ENCODE peak calls at places on chromosomes 11 and 22, in six cellular contexts. N is OCI-LY7, X is GM23338, Q is hepatocyte, C is SK-N-SH, E is PC-3. K is an unnamed sample.
A peak's percentile ranks its signal among the peaks of the same experiment; 100 is the strongest.

GRCh38 chr11:123137496-123138270 is 57.4 kb downstream of the CLMP start:
- DNase-seq in X (peak; percentile 85), N (no peak), E (no peak), C (peak; percentile 85), Q (peak; percentile 66), K (peak; percentile 92)

GRCh38 chr11:121295246-121296007 is 2.9 kb downstream of the SC5D start:
- DNase-seq in E (no peak), X (no peak), N (no peak), C (no peak), Q (no peak), K (no peak)

GRCh38 chr22:23801886-23802377 is 15.2 kb downstream of the SMARCB1 start:
- DNase-seq in C (no peak), Q (no peak), N (no peak), X (no peak), E (no peak), K (no peak)

GRCh38 chr11:93686812-93687211 is 25.3 kb downstream of the CEP295 start:
- DNase-seq in N (no peak), E (no peak), Q (no peak), C (no peak), X (no peak), K (peak; percentile 73)

GRCh38 chr22:30565341-30565740 is 9.1 kb downstream of the GAL3ST1 start:
- DNase-seq in C (no peak), X (no peak), Q (no peak), E (no peak), N (no peak), K (peak; percentile 75)

GRCh38 chr11:100528872-100529416 is 158.1 kb upstream of the ARHGAP42 start:
- DNase-seq in X (no peak), C (no peak), Q (no peak), N (no peak), E (no peak), K (no peak)

GRCh38 chr22:49052560-49052959 is 775.1 kb downstream of the BRD1 start:
- DNase-seq in N (no peak), E (no peak), Q (no peak), X (no peak), C (no peak), K (no peak)

GRCh38 chr11:129951201-129951882 is 51.3 kb downstream of the PRDM10 start:
- DNase-seq in C (no peak), E (no peak), X (no peak), Q (no peak), N (peak; percentile 36), K (no peak)

GRCh38 chr22:19514831-19515565 is 9.2 kb downstream of the CLDN5 start:
- DNase-seq in E (no peak), C (no peak), Q (no peak), X (no peak), N (no peak), K (peak; percentile 36)

GRCh38 chr11:112835556-112835955 is 125.7 kb upstream of the NCAM1 start:
- DNase-seq in N (no peak), E (no peak), X (no peak), C (peak; percentile 45), Q (no peak), K (no peak)

GRCh38 chr22:19661156-19661555 is 53.1 kb upstream of the SEPTIN5 start:
- DNase-seq in E (no peak), X (no peak), C (no peak), N (no peak), Q (no peak), K (peak; percentile 41)

GRCh38 chr11:1090600-1091331 is 16.1 kb downstream of the MUC2 start:
- DNase-seq in X (no peak), N (no peak), Q (no peak), C (no peak), E (no peak), K (no peak)

GRCh38 chr11:17408641-17409040 is 20.2 kb upstream of the KCNJ11 start:
- DNase-seq in E (no peak), X (no peak), C (no peak), Q (no peak), N (no peak), K (no peak)

GRCh38 chr11:63614136-63614664 is at the start of gene PLAAT3:
- DNase-seq in X (peak; percentile 87), E (peak; percentile 77), N (no peak), Q (peak; percentile 81), C (peak; percentile 87), K (peak; percentile 61)

GRCh38 chr11:113006916-113007445 is 45.8 kb downstream of the NCAM1 start:
- DNase-seq in N (no peak), C (no peak), E (no peak), Q (no peak), X (no peak), K (no peak)

GRCh38 chr11:13391217-13391616 is 71.8 kb downstream of the BTBD10 start:
- DNase-seq in Q (no peak), C (no peak), N (no peak), E (no peak), X (no peak), K (no peak)

GRCh38 chr11:74771139-74771538 is 22.5 kb downstream of the RNF169 start:
- DNase-seq in C (no peak), N (no peak), Q (no peak), E (no peak), X (no peak), K (no peak)

GRCh38 chr11:17531071-17531817 is 13.0 kb downstream of the USH1C start:
- DNase-seq in Q (no peak), E (peak; percentile 11), N (no peak), C (no peak), X (no peak), K (no peak)

GRCh38 chr11:15903246-15903645 is 453.1 kb downstream of the SOX6 start:
- DNase-seq in E (no peak), X (no peak), Q (peak; percentile 32), N (no peak), C (peak; percentile 53), K (no peak)

GRCh38 chr11:27414644-27415043 is 51.6 kb upstream of the CCDC34 start:
- DNase-seq in Q (no peak), E (no peak), N (no peak), C (no peak), X (no peak), K (no peak)

GRCh38 chr11:65013130-65013691 is 749 bp upstream of the ARL2 start:
- DNase-seq in X (peak; percentile 94), C (peak; percentile 95), N (no peak), Q (peak; percentile 95), E (peak; percentile 92), K (peak; percentile 94)

GRCh38 chr11:133900176-133901105 is 55.1 kb upstream of the SPATA19 start:
- DNase-seq in X (no peak), C (no peak), N (no peak), E (no peak), Q (no peak), K (no peak)

GRCh38 chr11:87529486-87529885 is 491.8 kb downstream of the TMEM135 start:
- DNase-seq in Q (no peak), C (no peak), X (no peak), E (no peak), N (no peak), K (peak; percentile 41)

GRCh38 chr11:44631831-44632230 is 66.4 kb downstream of the CD82 start:
- DNase-seq in Q (no peak), X (no peak), N (no peak), C (no peak), E (no peak), K (no peak)

GRCh38 chr11:134250675-134251074 is 2.5 kb downstream of the THYN1 start:
- DNase-seq in E (no peak), X (no peak), N (no peak), Q (no peak), C (no peak), K (no peak)

GRCh38 chr11:2929880-2930704 is 872 bp upstream of the PHLDA2 start:
- DNase-seq in E (peak; percentile 72), C (peak; percentile 76), Q (peak; percentile 84), N (no peak), X (peak; percentile 69), K (peak; percentile 71)

GRCh38 chr11:89361738-89362137 is 129.4 kb downstream of the NOX4 start:
- DNase-seq in N (no peak), E (no peak), Q (no peak), X (no peak), C (no peak), K (no peak)

GRCh38 chr22:28594784-28595324 is 84.8 kb downstream of the TTC28 start:
- DNase-seq in C (peak; percentile 60), E (peak; percentile 61), N (peak; percentile 62), X (peak; percentile 82), Q (peak; percentile 75), K (peak; percentile 86)

GRCh38 chr11:96155627-96156378 is 187.2 kb downstream of the MAML2 start:
- DNase-seq in Q (peak; percentile 85), N (no peak), E (peak; percentile 88), C (peak; percentile 30), X (peak; percentile 67), K (peak; percentile 98)

GRCh38 chr11:82680252-82680651 is 53.4 kb downstream of the FAM181B start:
- DNase-seq in Q (no peak), N (no peak), E (peak; percentile 94), C (no peak), X (no peak), K (no peak)

GRCh38 chr11:82676483-82677094 is 57.1 kb downstream of the FAM181B start:
- DNase-seq in N (peak; percentile 13), E (peak; percentile 48), C (no peak), Q (no peak), X (peak; percentile 34), K (peak; percentile 18)

GRCh38 chr11:82671451-82671850 is 62.2 kb downstream of the FAM181B start:
- DNase-seq in E (peak; percentile 69), C (no peak), Q (no peak), N (no peak), X (peak; percentile 35), K (no peak)

GRCh38 chr11:82675838-82676237 is 57.8 kb downstream of the FAM181B start:
- DNase-seq in E (no peak), N (no peak), C (no peak), Q (no peak), X (peak; percentile 85), K (no peak)
- TF ChIP-seq EZH2phosphoT487 in E (no peak), N (no peak), C (no peak), Q (no peak), X (no peak), K (no peak)

DNA sequence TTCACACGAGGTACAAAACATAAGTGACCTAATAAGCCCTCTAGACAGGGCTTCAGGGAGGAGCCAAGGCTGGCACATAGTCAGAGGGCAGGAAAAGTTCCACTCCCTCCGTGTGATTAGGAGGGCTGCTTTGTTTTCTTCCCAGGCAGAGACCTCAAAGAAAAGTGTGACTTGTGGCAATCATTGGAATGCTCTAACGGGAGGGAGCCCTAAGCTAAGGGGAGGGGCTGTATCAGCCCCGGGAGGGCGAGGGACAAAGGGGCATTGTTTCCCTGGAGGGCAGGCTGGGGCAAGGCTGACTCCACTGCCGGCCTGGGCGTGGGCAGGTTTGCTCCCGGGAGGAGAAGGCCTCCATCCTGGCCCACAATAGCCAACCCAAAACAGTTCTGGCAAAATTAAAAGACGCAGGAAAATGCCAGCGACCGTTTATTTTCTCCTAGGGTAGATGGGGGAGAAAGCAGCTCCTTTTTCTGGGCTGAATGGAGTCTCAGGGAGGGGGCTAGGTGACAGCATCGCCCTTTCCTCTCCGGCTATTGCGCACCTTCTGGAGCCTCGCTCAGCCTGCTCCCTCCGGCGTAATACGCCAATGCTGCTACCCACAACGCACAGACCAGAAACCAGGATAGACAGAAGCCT is 60.1 kb downstream of the ENDOD1 start:
- DNase-seq in Q (peak; percentile 58), N (no peak), C (no peak), E (peak; percentile 76), X (peak; percentile 69), K (peak; percentile 16)
- H3K4me2 ChIP-seq in Q (peak overlapping the region; percentile 82), N (no peak overlapping the region), C (peak overlapping the region; percentile 46), E (peak overlapping the region; percentile 83), X (peak overlapping the region; percentile 96), K (no peak overlapping the region)

GRCh38 chr11:46345881-46346484 is 1.3 kb upstream of the DGKZ start:
- DNase-seq in Q (no peak), C (no peak), E (no peak), N (no peak), X (no peak), K (no peak)
- TF ChIP-seq EZH2phosphoT487 in Q (no peak), C (no peak), E (no peak), N (no peak), X (no peak), K (no peak)

GRCh38 chr11:126636911-126637799 is 281.7 kb downstream of the ST3GAL4 start:
- DNase-seq in N (no peak), Q (no peak), C (no peak), X (no peak), E (no peak), K (peak; percentile 93)
- H3K4me2 ChIP-seq in N (no peak overlapping the region), Q (no peak overlapping the region), C (peak overlapping the region; percentile 67), X (no peak overlapping the region), E (no peak overlapping the region), K (peak overlapping the region; percentile 68)